ENCODE peak calls at places on chromosomes 2 and 18, in ten cellular contexts. W is lower lobe of right lung, B is tibial artery, K is uterus, Q is aorta, A is heart right ventricle, N is thoracic aorta, C is upper lobe of right lung, V is GM23338, J is adrenal gland. F is an unnamed sample.

GRCh38 chr2:106582431-106583143 is 95.4 kb downstream of the CD8B2 start:
- DNase-seq in K (peak; percentile 84), N (no peak), C (peak; percentile 70), J (peak; percentile 92), B (peak; percentile 67), W (peak; percentile 65), V (peak; percentile 86), Q (peak; percentile 88), A (peak; percentile 77), F (peak; percentile 76)

GRCh38 chr18:74702951-74703350 is 105.3 kb downstream of the ZNF407 start:
- DNase-seq in B (no peak), J (no peak), W (no peak), V (no peak), N (no peak), C (no peak), Q (no peak), K (no peak), A (no peak), F (no peak)

GRCh38 chr18:3230401-3231334 is 10.9 kb upstream of the MYOM1 start:
- DNase-seq in K (no peak), C (no peak), V (peak; percentile 51), W (peak; percentile 52), J (peak; percentile 75), Q (no peak), A (no peak), B (no peak), N (no peak), F (no peak)

GRCh38 chr2:95240091-95240490 is 32.8 kb downstream of the ZNF892 start:
- DNase-seq in W (no peak), J (no peak), V (no peak), K (no peak), A (no peak), N (no peak), Q (no peak), B (no peak), C (no peak), F (no peak)

GRCh38 chr2:229206548-229206947 is 64.5 kb downstream of the PID1 start:
- DNase-seq in C (no peak), W (no peak), J (no peak), N (no peak), B (no peak), K (no peak), A (no peak), V (no peak), Q (no peak), F (no peak)

GRCh38 chr2:23745068-23745725 is 181.7 kb downstream of the ATAD2B start:
- DNase-seq in B (no peak), V (no peak), C (peak; percentile 21), N (no peak), K (no peak), W (no peak), Q (no peak), A (no peak), J (no peak), F (peak; percentile 61)

GRCh38 chr2:104650405-104650996 is 203.4 kb upstream of the POU3F3 start:
- DNase-seq in V (no peak), J (no peak), B (no peak), W (no peak), A (no peak), C (no peak), N (no peak), K (no peak), Q (no peak), F (no peak)

GRCh38 chr18:78659748-78660147 is 319.9 kb upstream of the SALL3 start:
- DNase-seq in J (no peak), A (no peak), W (no peak), Q (no peak), V (peak; percentile 50), B (no peak), K (no peak), N (no peak), C (no peak), F (no peak)

GRCh38 chr2:12720181-12720580 is 3.4 kb downstream of the TRIB2 start:
- DNase-seq in Q (no peak), A (no peak), V (no peak), W (no peak), K (no peak), J (no peak), N (no peak), C (no peak), B (no peak), F (no peak)

GRCh38 chr2:45224321-45224995 is 215.2 kb upstream of the SIX2 start:
- DNase-seq in V (no peak), W (no peak), C (no peak), B (no peak), Q (no peak), A (no peak), K (no peak), N (no peak), J (no peak), F (no peak)

GRCh38 chr2:19769513-19769912 is 132.3 kb downstream of the TTC32 start:
- DNase-seq in C (no peak), V (no peak), W (no peak), K (no peak), B (no peak), J (no peak), A (no peak), Q (no peak), N (no peak), F (no peak)

GRCh38 chr2:26649322-26649721 is 8.2 kb upstream of the CIB4 start:
- DNase-seq in B (no peak), C (peak; percentile 31), Q (no peak), J (peak; percentile 50), K (no peak), W (no peak), N (no peak), V (no peak), A (no peak), F (no peak)

GRCh38 chr2:240596080-240596460 is 9.5 kb downstream of the CAPN10 start:
- DNase-seq in V (no peak), N (no peak), K (peak; percentile 16), B (no peak), A (no peak), Q (no peak), W (peak; percentile 36), C (peak; percentile 59), J (no peak), F (no peak)

GRCh38 chr2:151438506-151438905 is 28.8 kb downstream of the RIF1 start:
- DNase-seq in C (no peak), J (no peak), N (no peak), W (no peak), K (no peak), A (no peak), B (no peak), V (no peak), Q (no peak), F (no peak)

GRCh38 chr2:102062802-102063201 is 71.0 kb downstream of the IL1R2 start:
- DNase-seq in C (no peak), Q (no peak), W (no peak), J (peak; percentile 57), N (no peak), K (no peak), V (no peak), A (no peak), B (no peak), F (no peak)

GRCh38 chr18:62863629-62864028 is 148.3 kb downstream of the PHLPP1 start:
- DNase-seq in A (peak; percentile 25), B (no peak), K (no peak), V (no peak), N (no peak), J (peak; percentile 71), Q (no peak), W (no peak), C (no peak), F (no peak)

GRCh38 chr2:172870396-172870795 is 134.8 kb downstream of the RAPGEF4 start:
- DNase-seq in N (no peak), K (no peak), W (no peak), Q (no peak), C (no peak), J (no peak), B (no peak), V (no peak), A (no peak), F (no peak)

GRCh38 chr2:18378020-18378653 is 182.3 kb downstream of the RDH14 start:
- DNase-seq in A (peak; percentile 9), K (no peak), N (no peak), J (peak; percentile 59), B (no peak), C (no peak), W (no peak), V (peak; percentile 65), Q (no peak), F (no peak)

GRCh38 chr2:237057893-237058300 is 27.8 kb upstream of the COPS8 start:
- DNase-seq in B (no peak), N (no peak), Q (no peak), V (no peak), K (no peak), W (no peak), C (no peak), J (no peak), A (no peak), F (no peak)
- H3K4me3 ChIP-seq in B (no peak overlapping the region), N (no peak overlapping the region), Q (no peak overlapping the region), V (no peak overlapping the region), K (no peak overlapping the region), W (no peak overlapping the region), C (no peak overlapping the region), J (no peak overlapping the region), A (no peak overlapping the region), F (no peak overlapping the region)

DNA sequence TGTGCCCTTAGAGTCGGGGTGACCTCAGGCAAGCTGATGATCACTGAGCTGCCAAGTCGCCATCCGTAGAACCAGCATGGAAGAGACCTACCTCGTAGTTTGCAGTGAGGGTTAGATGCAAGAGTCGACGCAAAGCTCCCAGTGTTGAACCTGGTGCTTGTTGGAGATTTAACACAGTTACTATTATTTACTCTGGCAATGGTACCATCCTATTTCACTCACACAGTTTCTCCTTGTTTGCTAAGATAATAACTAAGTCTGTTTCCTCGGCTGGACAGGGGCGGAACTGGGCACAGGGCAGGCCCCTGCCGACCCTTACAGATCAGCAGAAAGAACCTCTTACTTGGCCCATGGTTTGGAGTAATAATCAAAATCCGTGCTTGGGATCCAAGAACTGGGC is 85.5 kb downstream of the ACAA2 start:
- DNase-seq in K (no peak), B (no peak), J (no peak), Q (no peak), A (no peak), W (no peak), C (no peak), N (no peak), V (no peak), F (no peak)
- H3K4me1 ChIP-seq in K (no peaks in the 10 kb centered on the region), B (no peaks in the 10 kb centered on the region), J (no peaks in the 10 kb centered on the region), Q (no peaks in the 10 kb centered on the region), A (peaks cover 15% of the 10 kb centered on the region), W (peaks cover 26% of the 10 kb centered on the region), C (peaks cover 34% of the 10 kb centered on the region), N (no peaks in the 10 kb centered on the region), V (no peaks in the 10 kb centered on the region), F (no peaks in the 10 kb centered on the region)

GRCh38 chr2:21020031-21020667 is 23.7 kb downstream of the APOB start:
- DNase-seq in C (no peak), B (no peak), K (no peak), A (no peak), Q (no peak), J (no peak), V (no peak), W (no peak), N (no peak), F (no peak)
- H3K4me3 ChIP-seq in C (no peak overlapping the region), B (no peak overlapping the region), K (no peak overlapping the region), A (no peak overlapping the region), Q (no peak overlapping the region), J (no peak overlapping the region), V (no peak overlapping the region), W (no peak overlapping the region), N (no peak overlapping the region), F (no peak overlapping the region)

DNA sequence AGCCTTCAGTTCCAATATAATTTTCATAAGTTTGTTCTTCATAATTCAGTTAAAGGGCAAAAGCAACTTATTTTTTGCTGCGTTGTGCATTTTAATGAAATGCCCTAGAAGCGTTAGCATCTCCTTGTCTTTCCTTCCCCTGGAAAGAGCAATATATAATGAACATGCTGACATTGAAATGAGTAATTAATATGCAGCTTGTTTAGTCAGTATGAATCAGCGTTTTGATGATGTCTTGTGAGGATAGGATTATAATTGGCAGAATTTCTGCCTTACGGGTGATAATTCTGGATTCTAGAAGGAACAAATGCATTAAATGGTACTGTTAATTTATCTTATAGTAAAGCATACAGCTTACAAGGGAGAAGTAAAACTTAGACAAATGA is 152.3 kb upstream of the MMADHC start:
- DNase-seq in C (no peak), W (no peak), B (no peak), J (no peak), K (no peak), Q (no peak), A (no peak), N (no peak), V (no peak), F (no peak)
- H3K4me1 ChIP-seq in C (peaks cover under 1% of the 10 kb centered on the region), W (no peaks in the 10 kb centered on the region), B (no peaks in the 10 kb centered on the region), J (peaks cover 4% of the 10 kb centered on the region), K (no peaks in the 10 kb centered on the region), Q (no peaks in the 10 kb centered on the region), A (peaks cover 2% of the 10 kb centered on the region), N (peaks cover 6% of the 10 kb centered on the region), V (no peaks in the 10 kb centered on the region), F (peaks cover 6% of the 10 kb centered on the region)